ENCODE peak calls at places on chromosomes 13 and 19, in four cellular contexts. E, M, P and K are unnamed samples.

GRCh38 chr19:10549733-10550132 is 6.0 kb downstream of the ATG4D start:
- DNase-seq in E (no peak), M (no peak), P (no peak), K (no peak)

GRCh38 chr19:18790566-18791314 is at the start of gene COMP:
- DNase-seq in E (no peak), M (peak), P (no peak), K (no peak)

GRCh38 chr19:45475537-45476348 is 7.9 kb downstream of the FOSB start:
- DNase-seq in E (peak), M (no peak), P (no peak), K (peak)

GRCh38 chr13:102606537-102607309 is 9.9 kb downstream of the TPP2 start:
- DNase-seq in E (no peak), M (no peak), P (no peak), K (no peak)

GRCh38 chr19:14385492-14385891 is 4.2 kb downstream of the ADGRE5 start:
- DNase-seq in E (no peak), M (no peak), P (no peak), K (no peak)

GRCh38 chr19:55647732-55648656 is at the start of gene CCDC106:
- DNase-seq in E (peak), M (peak), P (peak), K (peak)

GRCh38 chr13:21583496-21583895 is 20.5 kb downstream of the MICU2 start:
- DNase-seq in E (peak), M (peak), P (no peak), K (peak)

GRCh38 chr13:33167521-33167920 is 118.0 kb downstream of the STARD13 start:
- DNase-seq in E (no peak), M (no peak), P (no peak), K (no peak)

GRCh38 chr19:52464798-52465470 is 11.6 kb downstream of the ZNF578 start:
- DNase-seq in E (no peak), M (peak), P (no peak), K (no peak)

GRCh38 chr19:11856568-11857264 is 8.2 kb downstream of the ZNF439 start:
- DNase-seq in E (no peak), M (no peak), P (peak), K (no peak)

GRCh38 chr19:54574051-54574450 is 461 bp downstream of the LILRA2 start:
- DNase-seq in E (no peak), M (no peak), P (no peak), K (no peak)

GRCh38 chr13:48857576-48857975 is 118.1 kb upstream of the FNDC3A start:
- DNase-seq in E (no peak), M (no peak), P (no peak), K (no peak)

GRCh38 chr13:52809310-52809769 is 39.1 kb downstream of the PCDH8 start:
- DNase-seq in E (peak), M (peak), P (peak), K (peak)

GRCh38 chr13:112859817-112860190 is 109.2 kb upstream of the MCF2L start:
- DNase-seq in E (peak), M (no peak), P (no peak), K (peak)

GRCh38 chr19:33375156-33375744 is 1.7 kb downstream of the CEBPG start:
- DNase-seq in E (no peak), M (no peak), P (no peak), K (no peak)

GRCh38 chr13:107964356-107964755 is 251.0 kb downstream of the LIG4 start:
- DNase-seq in E (peak), M (no peak), P (no peak), K (no peak)

GRCh38 chr19:35766571-35767104 is 8.7 kb downstream of the PROSER3 start:
- DNase-seq in E (no peak), M (no peak), P (no peak), K (no peak)

GRCh38 chr19:9070066-9070465 is 16.8 kb upstream of the OR1M1 start:
- DNase-seq in E (no peak), M (peak), P (no peak), K (no peak)

GRCh38 chr19:38252935-38253691 is 3.1 kb downstream of the PPP1R14A start:
- DNase-seq in E (peak), M (peak), P (no peak), K (no peak)

GRCh38 chr19:46081928-46082727 is 41.3 kb upstream of the IGFL4 start:
- DNase-seq in E (peak), M (peak), P (no peak), K (peak)

GRCh38 chr19:49560358-49560900 is 19.9 kb downstream of the NOSIP start:
- DNase-seq in E (no peak), M (no peak), P (peak), K (no peak)

GRCh38 chr19:32691291-32691951 is at the start of gene NUDT19:
- DNase-seq in E (peak), M (peak), P (peak), K (peak)

GRCh38 chr13:33004454-33004853 is 11.8 kb upstream of the KL start:
- DNase-seq in E (peak), M (no peak), P (no peak), K (no peak)

GRCh38 chr13:104592127-104592526 is 1525.9 kb upstream of the SLC10A2 start:
- DNase-seq in E (peak), M (no peak), P (no peak), K (peak)

GRCh38 chr19:16066611-16067104 is 9.6 kb upstream of the TPM4 start:
- DNase-seq in E (peak), M (no peak), P (peak), K (no peak)

GRCh38 chr19:4580021-4580901 is 20.8 kb upstream of the SEMA6B start:
- DNase-seq in E (no peak), M (peak), P (no peak), K (no peak)
- H3K4me3 ChIP-seq in E (peak), M (peak), P (no peak), K (no peak)

DNA sequence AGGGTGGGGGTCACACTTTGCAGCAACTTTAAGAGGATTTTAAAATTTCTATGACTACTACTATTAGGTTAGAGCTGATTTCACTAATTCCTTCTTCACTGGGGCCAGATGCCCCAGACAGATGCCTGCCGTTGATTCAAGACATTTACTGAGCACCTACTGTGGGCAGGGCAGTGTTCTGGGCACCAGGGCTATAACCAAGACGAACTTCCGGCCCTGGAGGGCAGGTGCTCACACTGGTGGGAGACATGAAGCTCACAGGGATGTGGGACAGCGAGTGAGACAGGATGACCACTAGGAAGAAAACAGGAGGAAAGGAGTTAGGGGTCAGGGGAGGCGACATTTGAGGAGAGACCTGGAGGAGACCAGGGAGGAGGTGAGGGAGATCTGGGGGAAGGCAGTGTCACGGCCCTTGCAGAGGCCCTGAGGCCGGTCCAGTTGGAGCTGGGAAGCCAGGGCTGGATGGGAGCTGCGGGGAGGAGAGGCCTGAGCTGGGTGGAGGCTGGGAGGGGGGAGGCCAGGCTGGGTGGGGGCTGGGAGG is 9.7 kb downstream of the TPGS1 start:
- DNase-seq in E (no peak), M (no peak), P (no peak), K (no peak)
- TF ChIP-seq CTCF in E (no peak), M (no peak), P (no peak), K (no peak)

DNA sequence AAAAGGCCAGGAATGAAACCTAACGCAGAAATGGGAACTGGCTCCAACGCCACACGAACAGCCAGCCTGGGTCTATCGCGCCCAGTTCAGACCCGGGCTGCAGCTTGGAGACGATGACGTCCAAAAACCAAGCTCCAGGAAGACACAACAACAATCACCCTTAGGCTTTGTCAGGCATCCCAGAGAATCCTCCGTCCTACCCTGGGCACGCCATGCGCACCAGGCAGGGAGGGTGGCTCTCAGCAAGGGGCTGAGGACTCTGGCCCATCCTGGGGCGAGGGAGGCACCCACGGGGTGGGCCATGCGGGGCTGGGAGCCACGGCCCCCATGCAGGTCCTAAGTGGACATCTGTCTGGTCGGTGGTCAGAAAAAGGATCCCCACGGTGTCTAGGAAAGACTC is 9.0 kb downstream of the RASA3 start:
- DNase-seq in E (no peak), M (no peak), P (no peak), K (no peak)
- H3K4me3 ChIP-seq in E (no peak), M (no peak), P (no peak), K (no peak)

GRCh38 chr13:42350141-42350540 is 78.2 kb downstream of the AKAP11 start:
- DNase-seq in E (no peak), M (no peak), P (no peak), K (no peak)

GRCh38 chr13:42355841-42356575 is 84.1 kb downstream of the AKAP11 start:
- DNase-seq in E (no peak), M (no peak), P (no peak), K (no peak)

GRCh38 chr13:42355118-42355840 is 83.3 kb downstream of the AKAP11 start:
- DNase-seq in E (no peak), M (peak), P (no peak), K (peak)

GRCh38 chr13:42360046-42360445 is 88.1 kb downstream of the AKAP11 start:
- DNase-seq in E (no peak), M (no peak), P (no peak), K (no peak)

GRCh38 chr13:42354246-42355117 is 82.5 kb downstream of the AKAP11 start:
- DNase-seq in E (peak), M (peak), P (no peak), K (peak)
- TF ChIP-seq CTCF in E (peak), M (no peak), P (no peak), K (peak)

GRCh38 chr19:23957660-23958281 is 43.1 kb downstream of the ZNF726 start:
- DNase-seq in E (peak), M (no peak), P (no peak), K (peak)
- H3K4me3 ChIP-seq in E (no peak), M (no peak), P (no peak), K (no peak)

DNA sequence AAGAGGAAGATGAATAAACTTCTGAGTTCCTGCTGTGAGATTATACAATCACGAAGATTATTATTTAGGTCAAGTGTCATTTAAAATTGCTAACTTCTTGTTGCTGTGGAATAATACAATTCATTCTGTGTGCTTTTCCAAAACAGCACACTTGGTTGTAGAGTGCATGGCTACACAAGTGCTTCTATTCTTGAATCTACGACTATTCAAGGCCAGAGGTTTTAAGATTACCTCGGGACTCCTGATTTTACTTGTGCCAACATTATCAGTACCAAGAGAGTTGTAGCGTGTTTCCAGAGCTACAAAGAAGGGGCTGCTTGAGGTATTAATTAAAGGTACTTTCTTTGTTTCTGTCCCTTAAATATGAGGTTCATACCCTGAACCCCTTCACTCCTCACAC is 234.0 kb upstream of the PCDH9 start:
- DNase-seq in E (no peak), M (no peak), P (no peak), K (no peak)
- TF ChIP-seq CTCF in E (no peak), M (no peak), P (no peak), K (no peak)

DNA sequence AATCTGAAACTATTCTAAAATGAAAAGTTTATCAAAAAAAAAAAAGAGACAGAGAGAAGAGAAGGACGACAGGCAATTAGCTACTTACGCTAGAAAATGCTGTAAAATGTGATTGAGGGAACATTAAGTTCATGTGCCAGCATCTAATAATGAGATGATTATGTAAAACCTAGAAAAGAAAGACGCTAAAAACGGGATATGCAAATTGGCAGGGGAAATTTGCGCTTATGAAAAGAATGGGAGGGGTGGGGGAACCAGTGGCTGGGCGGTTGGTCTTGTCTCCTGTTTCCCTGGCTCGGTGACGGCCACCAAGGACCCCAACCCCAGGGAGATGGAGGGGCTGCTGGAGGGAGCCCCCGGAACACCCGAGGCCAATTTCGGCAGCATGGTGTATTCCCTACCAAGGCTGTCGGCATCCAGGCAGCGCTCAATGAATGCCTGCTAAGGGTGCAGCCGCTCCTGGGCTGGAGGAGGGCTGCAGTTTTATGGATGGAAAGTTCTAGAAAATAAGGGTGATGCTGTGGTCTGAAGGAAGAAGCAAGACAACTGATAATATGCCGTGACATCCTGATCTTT is 34.2 kb downstream of the GNG7 start:
- DNase-seq in E (no peak), M (no peak), P (no peak), K (no peak)
- H3K4me3 ChIP-seq in E (no peak), M (no peak), P (no peak), K (no peak)